ENCODE peak calls at places on chromosomes 7 and 10, in seven cellular contexts. F, R, Z, L, X, P and D are unnamed samples.

GRCh38 chr7:96548664-96549063 is 161.0 kb downstream of the SEM1 start:
- DNase-seq in F (no peak), R (no peak), Z (no peak), L (no peak), X (no peak), P (no peak), D (no peak)

GRCh38 chr7:87474533-87475358 is 734 bp downstream of the ABCB4 start:
- DNase-seq in F (no peak), R (no peak), Z (no peak), L (no peak), X (no peak), P (peak; percentile 82), D (peak; percentile 96)

GRCh38 chr7:84231157-84231556 is 36.6 kb upstream of the SEMA3A start:
- DNase-seq in F (no peak), R (no peak), Z (no peak), L (peak; percentile 25), X (no peak), P (no peak), D (no peak)

GRCh38 chr10:46992794-46993552 is 81.7 kb downstream of the PTPN20 start:
- DNase-seq in F (no peak), R (peak; percentile 85), Z (peak; percentile 8), L (peak; percentile 67), X (peak; percentile 88), P (peak; percentile 19), D (no peak)

GRCh38 chr10:115827650-115828049 is 445.4 kb downstream of the GFRA1 start:
- DNase-seq in F (no peak), R (no peak), Z (no peak), L (no peak), X (no peak), P (no peak), D (no peak)

GRCh38 chr10:118948784-118949183 is 80.7 kb upstream of the NANOS1 start:
- DNase-seq in F (no peak), R (no peak), Z (no peak), L (no peak), X (no peak), P (no peak), D (no peak)

GRCh38 chr10:70330671-70331070 is 46.9 kb upstream of the NPFFR1 start:
- DNase-seq in F (no peak), R (peak; percentile 45), Z (no peak), L (no peak), X (no peak), P (no peak), D (no peak)

GRCh38 chr10:104842704-104843103 is 201.6 kb downstream of the SORCS3 start:
- DNase-seq in F (no peak), R (no peak), Z (no peak), L (no peak), X (no peak), P (no peak), D (no peak)

GRCh38 chr10:79937661-79938226 is 11.2 kb downstream of the SFTPD start:
- DNase-seq in F (no peak), R (no peak), Z (no peak), L (no peak), X (no peak), P (no peak), D (no peak)

GRCh38 chr7:122468050-122468449 is 163.5 kb upstream of the FEZF1 start:
- DNase-seq in F (no peak), R (no peak), Z (no peak), L (no peak), X (no peak), P (no peak), D (no peak)

GRCh38 chr10:13500201-13500600 is 28.6 kb downstream of the BEND7 start:
- DNase-seq in F (no peak), R (no peak), Z (no peak), L (no peak), X (no peak), P (no peak), D (no peak)

GRCh38 chr10:116211682-116212081 is 61.3 kb downstream of the GFRA1 start:
- DNase-seq in F (no peak), R (no peak), Z (no peak), L (peak; percentile 92), X (no peak), P (no peak), D (no peak)

GRCh38 chr7:101538596-101539459 is 90.3 kb downstream of the MYL10 start:
- DNase-seq in F (peak; percentile 22), R (no peak), Z (peak; percentile 53), L (peak; percentile 66), X (peak; percentile 89), P (peak; percentile 61), D (no peak)

GRCh38 chr10:90779573-90779972 is 78.3 kb downstream of the HTR7 start:
- DNase-seq in F (no peak), R (no peak), Z (no peak), L (peak; percentile 8), X (no peak), P (no peak), D (no peak)

GRCh38 chr7:50808282-50808888 is 25.7 kb upstream of the GRB10 start:
- DNase-seq in F (no peak), R (no peak), Z (no peak), L (no peak), X (peak; percentile 70), P (no peak), D (no peak)

GRCh38 chr7:28889290-28889689 is 68.8 kb downstream of the TRIL start:
- DNase-seq in F (no peak), R (no peak), Z (no peak), L (no peak), X (no peak), P (no peak), D (no peak)

GRCh38 chr10:36526045-36526444 is 599.4 kb upstream of the ANKRD30A start:
- DNase-seq in F (no peak), R (no peak), Z (no peak), L (no peak), X (no peak), P (no peak), D (no peak)

GRCh38 chr10:31888442-31888841 is 40.2 kb downstream of the ARHGAP12 start:
- DNase-seq in F (no peak), R (no peak), Z (no peak), L (no peak), X (no peak), P (no peak), D (no peak)

GRCh38 chr7:116357776-116358670 is 141.5 kb upstream of the CAV2 start:
- DNase-seq in F (no peak), R (no peak), Z (no peak), L (peak; percentile 60), X (no peak), P (no peak), D (no peak)

GRCh38 chr7:1638113-1638726 is 31.9 kb upstream of the ELFN1 start:
- DNase-seq in F (no peak), R (no peak), Z (no peak), L (no peak), X (no peak), P (no peak), D (no peak)

GRCh38 chr7:117008849-117009531 is 55.7 kb downstream of the ST7 start:
- DNase-seq in F (no peak), R (no peak), Z (peak; percentile 75), L (peak; percentile 35), X (no peak), P (no peak), D (no peak)

GRCh38 chr7:117118579-117119180 is 165.4 kb downstream of the ST7 start:
- DNase-seq in F (no peak), R (no peak), Z (no peak), L (no peak), X (no peak), P (no peak), D (no peak)

DNA sequence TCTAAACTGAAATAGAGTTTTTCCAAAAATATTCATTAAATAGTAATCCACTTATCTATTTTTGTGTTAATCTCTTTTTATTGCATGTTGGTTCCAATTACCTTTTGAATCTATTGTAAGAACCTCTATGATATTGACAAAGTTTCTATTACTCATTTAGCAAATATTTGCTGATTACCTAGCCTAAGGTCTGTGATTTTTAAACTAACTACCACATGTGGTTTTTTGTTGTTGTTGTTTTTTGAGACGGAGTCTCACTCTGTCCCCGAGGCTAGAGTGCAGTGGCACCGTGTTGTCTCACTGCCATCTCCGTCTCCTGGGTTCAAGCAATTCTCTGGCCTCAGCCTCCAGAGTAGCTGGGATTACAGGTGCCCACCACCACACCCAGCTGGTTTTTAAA is 2.0 kb upstream of the ASB13 start:
- DNase-seq in F (no peak), R (no peak), Z (no peak), L (no peak), X (no peak), P (no peak), D (no peak)
- H3K4me3 ChIP-seq in F (no peak overlapping the region), R (no peak overlapping the region), Z (no peak overlapping the region), L (no peak overlapping the region), X (no peak overlapping the region), P (no peak overlapping the region), D (no peak overlapping the region)

GRCh38 chr7:111290982-111291381 is 200.1 kb downstream of the LRRN3 start:
- DNase-seq in F (no peak), R (no peak), Z (no peak), L (no peak), X (no peak), P (no peak), D (no peak)

GRCh38 chr7:111294494-111294893 is 203.6 kb downstream of the LRRN3 start:
- DNase-seq in F (no peak), R (no peak), Z (no peak), L (peak; percentile 9), X (no peak), P (no peak), D (no peak)

GRCh38 chr7:111292026-111292430 is 201.1 kb downstream of the LRRN3 start:
- DNase-seq in F (no peak), R (no peak), Z (no peak), L (peak; percentile 54), X (no peak), P (no peak), D (no peak)

GRCh38 chr7:111290419-111290818 is 199.5 kb downstream of the LRRN3 start:
- DNase-seq in F (no peak), R (no peak), Z (no peak), L (no peak), X (no peak), P (no peak), D (no peak)
- H3K4me3 ChIP-seq in F (no peak overlapping the region), R (no peak overlapping the region), Z (no peak overlapping the region), L (no peak overlapping the region), X (no peak overlapping the region), P (no peak overlapping the region), D (no peak overlapping the region)

DNA sequence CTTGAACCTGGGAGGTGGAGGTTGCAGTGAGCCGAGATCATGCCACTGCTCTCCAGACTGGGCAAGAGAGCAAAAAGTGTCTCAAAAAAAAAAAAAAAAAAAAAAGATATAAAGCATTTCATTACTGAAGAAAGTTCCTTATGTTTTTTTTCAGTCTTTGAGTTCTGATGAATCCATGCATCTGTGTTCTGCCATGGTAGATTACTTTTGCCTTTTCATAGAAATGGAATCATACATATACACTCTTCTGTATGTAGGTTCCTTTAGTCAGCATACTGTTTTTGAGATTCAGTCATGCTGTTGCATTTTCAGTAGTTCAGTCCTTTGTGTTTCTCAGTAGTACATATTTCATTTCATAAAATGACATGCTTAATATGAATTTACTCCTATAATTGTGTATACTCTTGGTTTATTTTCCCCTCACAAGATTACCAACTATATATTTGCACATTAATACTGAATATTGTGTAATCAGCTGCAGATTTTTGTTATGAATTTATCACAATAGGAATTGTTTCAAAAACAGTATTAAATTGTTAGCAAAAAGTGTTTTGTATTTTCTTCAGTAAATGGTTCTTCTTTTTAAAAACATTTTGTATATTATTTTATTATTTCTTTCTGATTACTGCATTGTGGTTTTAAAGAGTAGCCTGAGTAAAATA is 2.8 kb upstream of the ZNF777 start:
- DNase-seq in F (no peak), R (no peak), Z (no peak), L (no peak), X (no peak), P (no peak), D (no peak)
- H3K4me3 ChIP-seq in F (no peak overlapping the region), R (no peak overlapping the region), Z (no peak overlapping the region), L (no peak overlapping the region), X (no peak overlapping the region), P (no peak overlapping the region), D (no peak overlapping the region)

GRCh38 chr10:28879875-28880381 is 202.6 kb downstream of the BAMBI start:
- DNase-seq in F (no peak), R (no peak), Z (no peak), L (no peak), X (no peak), P (no peak), D (no peak)
- H3K4me3 ChIP-seq in F (no peak overlapping the region), R (no peak overlapping the region), Z (no peak overlapping the region), L (no peak overlapping the region), X (no peak overlapping the region), P (no peak overlapping the region), D (no peak overlapping the region)